ENCODE peak calls at places on chromosomes 5 and 9, in nine cellular contexts. One of them, this sample, is unnamed.

GRCh38 chr9:77498891-77499290 is 149.2 kb downstream of the GNA14 start:
- DNase-seq in NCI-H526: no peak
- DNase-seq in NB4: no peak
- DNase-seq in nephron progenitor cell: no peak
- DNase-seq in GM18507: no peak
- DNase-seq in HT-29: no peak
- DNase-seq in iPS DF 19.7: no peak
- DNase-seq in NCI-H69: no peak
- DNase-seq in progenitor cell of endocrine pancreas: no peak
- DNase-seq in this sample: no peak

GRCh38 chr5:99104538-99105132 is 175.8 kb upstream of the CHD1 start:
- DNase-seq in NCI-H526: no peak
- DNase-seq in NB4: peak; percentile 39
- DNase-seq in nephron progenitor cell: no peak
- DNase-seq in GM18507: no peak
- DNase-seq in HT-29: peak; percentile 65
- DNase-seq in iPS DF 19.7: no peak
- DNase-seq in NCI-H69: peak; percentile 71
- DNase-seq in progenitor cell of endocrine pancreas: no peak
- DNase-seq in this sample: peak; percentile 35

GRCh38 chr5:84131372-84131771 is 253.3 kb downstream of the EDIL3 start:
- DNase-seq in NCI-H526: peak; percentile 0
- DNase-seq in NB4: no peak
- DNase-seq in nephron progenitor cell: no peak
- DNase-seq in GM18507: no peak
- DNase-seq in HT-29: no peak
- DNase-seq in iPS DF 19.7: no peak
- DNase-seq in NCI-H69: peak; percentile 31
- DNase-seq in progenitor cell of endocrine pancreas: no peak
- DNase-seq in this sample: peak; percentile 67

GRCh38 chr9:134922066-134922931 is 4.6 kb upstream of the FCN1 start:
- DNase-seq in NCI-H526: no peak
- DNase-seq in NB4: peak; percentile 94
- DNase-seq in nephron progenitor cell: no peak
- DNase-seq in GM18507: no peak
- DNase-seq in HT-29: no peak
- DNase-seq in iPS DF 19.7: no peak
- DNase-seq in NCI-H69: no peak
- DNase-seq in progenitor cell of endocrine pancreas: no peak
- DNase-seq in this sample: no peak

GRCh38 chr5:51433052-51433710 is 49.9 kb downstream of the ISL1 start:
- DNase-seq in NCI-H526: no peak
- DNase-seq in NB4: no peak
- DNase-seq in nephron progenitor cell: no peak
- DNase-seq in GM18507: no peak
- DNase-seq in HT-29: peak; percentile 93
- DNase-seq in iPS DF 19.7: no peak
- DNase-seq in NCI-H69: no peak
- DNase-seq in progenitor cell of endocrine pancreas: no peak
- DNase-seq in this sample: no peak

GRCh38 chr9:37324261-37324683 is 98.2 kb upstream of the GRHPR start:
- DNase-seq in NCI-H526: no peak
- DNase-seq in NB4: peak; percentile 58
- DNase-seq in nephron progenitor cell: no peak
- DNase-seq in GM18507: no peak
- DNase-seq in HT-29: no peak
- DNase-seq in iPS DF 19.7: no peak
- DNase-seq in NCI-H69: peak; percentile 74
- DNase-seq in progenitor cell of endocrine pancreas: no peak
- DNase-seq in this sample: no peak

GRCh38 chr5:143527808-143528207 is 124.3 kb upstream of the NR3C1 start:
- DNase-seq in NCI-H526: no peak
- DNase-seq in NB4: no peak
- DNase-seq in nephron progenitor cell: no peak
- DNase-seq in GM18507: no peak
- DNase-seq in HT-29: no peak
- DNase-seq in iPS DF 19.7: no peak
- DNase-seq in NCI-H69: no peak
- DNase-seq in progenitor cell of endocrine pancreas: no peak
- DNase-seq in this sample: no peak

GRCh38 chr9:101445353-101446029 is 9.9 kb upstream of the ALDOB start:
- DNase-seq in NCI-H526: no peak
- DNase-seq in NB4: peak; percentile 35
- DNase-seq in nephron progenitor cell: no peak
- DNase-seq in GM18507: no peak
- DNase-seq in HT-29: no peak
- DNase-seq in iPS DF 19.7: no peak
- DNase-seq in NCI-H69: no peak
- DNase-seq in progenitor cell of endocrine pancreas: no peak
- DNase-seq in this sample: no peak

GRCh38 chr9:134318481-134318891 is 7.8 kb upstream of the RXRA start:
- DNase-seq in NCI-H526: no peak
- DNase-seq in NB4: no peak
- DNase-seq in nephron progenitor cell: peak; percentile 1
- DNase-seq in GM18507: no peak
- DNase-seq in HT-29: no peak
- DNase-seq in iPS DF 19.7: no peak
- DNase-seq in NCI-H69: no peak
- DNase-seq in progenitor cell of endocrine pancreas: no peak
- DNase-seq in this sample: no peak

GRCh38 chr9:137272241-137273094 is 5.1 kb upstream of the TOR4A start:
- DNase-seq in NCI-H526: no peak
- DNase-seq in NB4: no peak
- DNase-seq in nephron progenitor cell: no peak
- DNase-seq in GM18507: no peak
- DNase-seq in HT-29: no peak
- DNase-seq in iPS DF 19.7: no peak
- DNase-seq in NCI-H69: no peak
- DNase-seq in progenitor cell of endocrine pancreas: no peak
- DNase-seq in this sample: no peak

GRCh38 chr5:7801898-7802614 is 48.9 kb downstream of the CFAP90 start:
- DNase-seq in NCI-H526: no peak
- DNase-seq in NB4: no peak
- DNase-seq in nephron progenitor cell: no peak
- DNase-seq in GM18507: no peak
- DNase-seq in HT-29: no peak
- DNase-seq in iPS DF 19.7: no peak
- DNase-seq in NCI-H69: no peak
- DNase-seq in progenitor cell of endocrine pancreas: no peak
- DNase-seq in this sample: no peak

GRCh38 chr9:114096866-114097612 is 2.1 kb downstream of the KIF12 start:
- DNase-seq in NCI-H526: no peak
- DNase-seq in NB4: peak; percentile 19
- DNase-seq in nephron progenitor cell: no peak
- DNase-seq in GM18507: no peak
- DNase-seq in HT-29: no peak
- DNase-seq in iPS DF 19.7: no peak
- DNase-seq in NCI-H69: no peak
- DNase-seq in progenitor cell of endocrine pancreas: no peak
- DNase-seq in this sample: no peak

GRCh38 chr9:69120380-69121154 is 53.5 kb upstream of the TJP2 start:
- DNase-seq in NCI-H526: peak; percentile 72
- DNase-seq in NB4: no peak
- DNase-seq in nephron progenitor cell: peak; percentile 48
- DNase-seq in GM18507: peak; percentile 18
- DNase-seq in HT-29: peak; percentile 98
- DNase-seq in iPS DF 19.7: peak; percentile 90
- DNase-seq in NCI-H69: peak; percentile 69
- DNase-seq in progenitor cell of endocrine pancreas: peak; percentile 82
- DNase-seq in this sample: peak; percentile 92

GRCh38 chr5:95701074-95701473 is 18.3 kb upstream of the SPATA9 start:
- DNase-seq in NCI-H526: no peak
- DNase-seq in NB4: no peak
- DNase-seq in nephron progenitor cell: no peak
- DNase-seq in GM18507: no peak
- DNase-seq in HT-29: no peak
- DNase-seq in iPS DF 19.7: no peak
- DNase-seq in NCI-H69: peak; percentile 41
- DNase-seq in progenitor cell of endocrine pancreas: no peak
- DNase-seq in this sample: no peak

GRCh38 chr5:9519537-9519936 is 26.3 kb downstream of the SEMA5A start:
- DNase-seq in NCI-H526: no peak
- DNase-seq in NB4: no peak
- DNase-seq in nephron progenitor cell: no peak
- DNase-seq in GM18507: no peak
- DNase-seq in HT-29: no peak
- DNase-seq in iPS DF 19.7: no peak
- DNase-seq in NCI-H69: no peak
- DNase-seq in progenitor cell of endocrine pancreas: no peak
- DNase-seq in this sample: no peak

GRCh38 chr5:107604990-107605389 is 65.7 kb downstream of the EFNA5 start:
- DNase-seq in NCI-H526: peak; percentile 5
- DNase-seq in NB4: no peak
- DNase-seq in nephron progenitor cell: no peak
- DNase-seq in GM18507: no peak
- DNase-seq in HT-29: no peak
- DNase-seq in iPS DF 19.7: no peak
- DNase-seq in NCI-H69: peak; percentile 47
- DNase-seq in progenitor cell of endocrine pancreas: no peak
- DNase-seq in this sample: no peak

GRCh38 chr5:85614482-85614881 is 1003.3 kb upstream of the COX7C start:
- DNase-seq in NCI-H526: no peak
- DNase-seq in NB4: no peak
- DNase-seq in nephron progenitor cell: no peak
- DNase-seq in GM18507: no peak
- DNase-seq in HT-29: no peak
- DNase-seq in iPS DF 19.7: no peak
- DNase-seq in NCI-H69: no peak
- DNase-seq in progenitor cell of endocrine pancreas: no peak
- DNase-seq in this sample: no peak

GRCh38 chr9:135639196-135639595 is at the start of gene GLT6D1:
- DNase-seq in NCI-H526: no peak
- DNase-seq in NB4: no peak
- DNase-seq in nephron progenitor cell: no peak
- DNase-seq in GM18507: no peak
- DNase-seq in HT-29: no peak
- DNase-seq in iPS DF 19.7: no peak
- DNase-seq in NCI-H69: no peak
- DNase-seq in progenitor cell of endocrine pancreas: no peak
- DNase-seq in this sample: no peak

GRCh38 chr5:113293613-113294340 is 141.0 kb downstream of the TSSK1B start:
- DNase-seq in NCI-H526: no peak
- DNase-seq in NB4: no peak
- DNase-seq in nephron progenitor cell: peak; percentile 36
- DNase-seq in GM18507: no peak
- DNase-seq in HT-29: no peak
- DNase-seq in iPS DF 19.7: no peak
- DNase-seq in NCI-H69: peak; percentile 77
- DNase-seq in progenitor cell of endocrine pancreas: no peak
- DNase-seq in this sample: no peak

GRCh38 chr5:157476699-157477408 is 16.8 kb downstream of the NIPAL4 start:
- DNase-seq in NCI-H526: peak; percentile 36
- DNase-seq in NB4: peak; percentile 67
- DNase-seq in nephron progenitor cell: peak; percentile 43
- DNase-seq in GM18507: peak; percentile 47
- DNase-seq in HT-29: peak; percentile 89
- DNase-seq in iPS DF 19.7: no peak
- DNase-seq in NCI-H69: peak; percentile 85
- DNase-seq in progenitor cell of endocrine pancreas: peak; percentile 18
- DNase-seq in this sample: peak; percentile 34

GRCh38 chr5:83750759-83751158 is 30.1 kb upstream of the HAPLN1 start:
- DNase-seq in NCI-H526: no peak
- DNase-seq in NB4: no peak
- DNase-seq in nephron progenitor cell: no peak
- DNase-seq in GM18507: no peak
- DNase-seq in HT-29: no peak
- DNase-seq in iPS DF 19.7: no peak
- DNase-seq in NCI-H69: no peak
- DNase-seq in progenitor cell of endocrine pancreas: no peak
- DNase-seq in this sample: no peak

GRCh38 chr5:168165221-168165965 is 126.1 kb upstream of the WWC1 start:
- DNase-seq in NCI-H526: peak; percentile 64
- DNase-seq in NB4: no peak
- DNase-seq in nephron progenitor cell: peak; percentile 12
- DNase-seq in GM18507: no peak
- DNase-seq in HT-29: no peak
- DNase-seq in iPS DF 19.7: peak; percentile 47
- DNase-seq in NCI-H69: peak; percentile 95
- DNase-seq in progenitor cell of endocrine pancreas: no peak
- DNase-seq in this sample: no peak

GRCh38 chr5:123035950-123036390 is 555 bp downstream of the PPIC start:
- DNase-seq in NCI-H526: no peak
- DNase-seq in NB4: no peak
- DNase-seq in nephron progenitor cell: peak; percentile 67
- DNase-seq in GM18507: no peak
- DNase-seq in HT-29: peak; percentile 58
- DNase-seq in iPS DF 19.7: no peak
- DNase-seq in NCI-H69: peak; percentile 80
- DNase-seq in progenitor cell of endocrine pancreas: peak; percentile 41
- DNase-seq in this sample: no peak

GRCh38 chr5:35672995-35673394 is 55.3 kb downstream of the SPEF2 start:
- DNase-seq in NCI-H526: no peak
- DNase-seq in NB4: no peak
- DNase-seq in nephron progenitor cell: peak; percentile 4
- DNase-seq in GM18507: no peak
- DNase-seq in HT-29: no peak
- DNase-seq in iPS DF 19.7: no peak
- DNase-seq in NCI-H69: no peak
- DNase-seq in progenitor cell of endocrine pancreas: no peak
- DNase-seq in this sample: no peak

GRCh38 chr9:133609311-133610098 is at the start of gene FAM163B:
- DNase-seq in NCI-H526: no peak
- DNase-seq in NB4: no peak
- DNase-seq in nephron progenitor cell: peak; percentile 96
- DNase-seq in GM18507: no peak
- DNase-seq in HT-29: no peak
- DNase-seq in iPS DF 19.7: no peak
- DNase-seq in NCI-H69: peak; percentile 60
- DNase-seq in progenitor cell of endocrine pancreas: peak; percentile 71
- DNase-seq in this sample: no peak

GRCh38 chr5:56175465-56175864 is 57.7 kb downstream of the ANKRD55 start:
- DNase-seq in NCI-H526: no peak
- DNase-seq in NB4: peak; percentile 51
- DNase-seq in nephron progenitor cell: no peak
- DNase-seq in GM18507: no peak
- DNase-seq in HT-29: no peak
- DNase-seq in iPS DF 19.7: peak; percentile 68
- DNase-seq in NCI-H69: no peak
- DNase-seq in progenitor cell of endocrine pancreas: no peak
- DNase-seq in this sample: no peak

GRCh38 chr5:66717455-66718373 is 121.5 kb downstream of the MAST4 start:
- DNase-seq in NCI-H526: no peak
- DNase-seq in NB4: no peak
- DNase-seq in nephron progenitor cell: no peak
- DNase-seq in GM18507: no peak
- DNase-seq in HT-29: no peak
- DNase-seq in iPS DF 19.7: no peak
- DNase-seq in NCI-H69: peak; percentile 96
- DNase-seq in progenitor cell of endocrine pancreas: no peak
- DNase-seq in this sample: no peak

GRCh38 chr9:35487066-35487465 is 2.8 kb upstream of the RUSC2 start:
- DNase-seq in NCI-H526: no peak
- DNase-seq in NB4: peak; percentile 28
- DNase-seq in nephron progenitor cell: no peak
- DNase-seq in GM18507: no peak
- DNase-seq in HT-29: no peak
- DNase-seq in iPS DF 19.7: no peak
- DNase-seq in NCI-H69: no peak
- DNase-seq in progenitor cell of endocrine pancreas: no peak
- DNase-seq in this sample: no peak

GRCh38 chr9:1429328-1429727 is 379.2 kb downstream of the DMRT2 start:
- DNase-seq in NCI-H526: peak; percentile 66
- DNase-seq in NB4: peak; percentile 42
- DNase-seq in nephron progenitor cell: peak; percentile 26
- DNase-seq in GM18507: no peak
- DNase-seq in HT-29: peak; percentile 43
- DNase-seq in iPS DF 19.7: peak; percentile 40
- DNase-seq in NCI-H69: no peak
- DNase-seq in progenitor cell of endocrine pancreas: no peak
- DNase-seq in this sample: peak; percentile 18

GRCh38 chr5:81856948-81857928 is 106.3 kb upstream of the SSBP2 start:
- DNase-seq in NCI-H526: no peak
- DNase-seq in NB4: peak; percentile 62
- DNase-seq in nephron progenitor cell: no peak
- DNase-seq in GM18507: no peak
- DNase-seq in HT-29: peak; percentile 88
- DNase-seq in iPS DF 19.7: no peak
- DNase-seq in NCI-H69: peak; percentile 98
- DNase-seq in progenitor cell of endocrine pancreas: no peak
- DNase-seq in this sample: peak; percentile 33

GRCh38 chr5:17412760-17413671 is 85.0 kb upstream of the TAF11L2 start:
- DNase-seq in NCI-H526: no peak
- DNase-seq in NB4: peak; percentile 95
- DNase-seq in nephron progenitor cell: no peak
- DNase-seq in GM18507: no peak
- DNase-seq in HT-29: no peak
- DNase-seq in iPS DF 19.7: no peak
- DNase-seq in NCI-H69: peak; percentile 20
- DNase-seq in progenitor cell of endocrine pancreas: no peak
- DNase-seq in this sample: no peak